ENCODE peak calls at places on chromosomes 5 and 9, in five cellular contexts. E is psoas muscle, Q is hepatocyte, V is astrocyte, L is Peyer's patch. Y is an unnamed sample. For H3K36me3 and H3K27me3, the result is how much of the 10 kb centered on the place peaks cover.

GRCh38 chr5:76292923-76293322 is 110.2 kb upstream of the IQGAP2 start:
- DNase-seq in E (no peak), V (no peak), Q (no peak), L (peak), Y (no peak)

GRCh38 chr9:29556746-29557145 is 1983.5 kb upstream of the C9orf72 start:
- DNase-seq in V (no peak), L (no peak), Q (no peak), E (no peak), Y (no peak)

GRCh38 chr9:107112707-107113243 is 170.3 kb upstream of the RAD23B start:
- DNase-seq in L (no peak), V (no peak), E (no peak), Q (no peak), Y (no peak)

GRCh38 chr9:111810908-111811307 is 16.2 kb upstream of the SHOC1 start:
- DNase-seq in E (no peak), Q (no peak), V (no peak), L (no peak), Y (no peak)

GRCh38 chr5:61048534-61048933 is 103.5 kb downstream of the NDUFAF2 start:
- DNase-seq in L (no peak), E (no peak), Q (no peak), V (peak), Y (no peak)

GRCh38 chr9:71795097-71795807 is 26.9 kb upstream of the CEMIP2 start:
- DNase-seq in Q (no peak), L (no peak), E (no peak), V (no peak), Y (no peak)

GRCh38 chr9:93823245-93824072 is 131.7 kb downstream of the BARX1 start:
- DNase-seq in V (no peak), Q (no peak), E (no peak), L (peak), Y (no peak)

GRCh38 chr5:35213608-35214007 is 16.7 kb downstream of the PRLR start:
- DNase-seq in L (no peak), E (no peak), Q (no peak), V (no peak), Y (no peak)

GRCh38 chr9:125568616-125569015 is 138.4 kb downstream of the MAPKAP1 start:
- DNase-seq in L (no peak), V (no peak), Q (no peak), E (no peak), Y (no peak)

GRCh38 chr5:173045481-173045880 is 10.7 kb upstream of the CREBRF start:
- DNase-seq in Q (peak), E (no peak), V (no peak), L (peak), Y (peak)

GRCh38 chr9:79868532-79869189 is 296.9 kb downstream of the TLE4 start:
- DNase-seq in E (no peak), V (no peak), Q (no peak), L (no peak), Y (no peak)

GRCh38 chr9:122190597-122191381 is 31.1 kb downstream of the MORN5 start:
- DNase-seq in V (no peak), Q (no peak), L (no peak), E (no peak), Y (no peak)

GRCh38 chr5:78761831-78762230 is 113.3 kb upstream of the LHFPL2 start:
- DNase-seq in L (no peak), Q (no peak), V (no peak), E (no peak), Y (no peak)

DNA sequence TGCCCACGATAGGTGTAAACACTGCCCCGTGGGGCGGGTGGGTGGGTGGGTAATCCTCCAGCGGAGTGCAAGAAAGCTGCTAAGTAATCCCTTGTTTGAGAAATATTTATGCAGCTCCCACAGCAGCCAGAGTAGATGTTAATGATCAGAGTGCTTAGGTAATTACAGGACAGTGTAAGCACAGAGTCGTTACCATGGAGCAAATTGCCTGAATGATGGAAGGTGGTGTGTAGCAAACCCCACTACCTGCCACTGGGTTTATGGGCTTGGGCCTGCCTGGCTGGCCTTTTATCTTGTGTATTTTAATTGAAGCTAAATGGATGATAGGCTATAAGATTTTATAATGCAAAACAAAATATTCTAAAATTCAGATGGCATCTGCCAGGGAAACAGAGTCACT is 110.0 kb downstream of the COL5A1 start:
- DNase-seq in V (no peak), E (no peak), L (no peak), Q (no peak), Y (no peak)
- H3K36me3 ChIP-seq in V (half or more), E (under half), L (under half), Q (under half), Y (under half)

GRCh38 chr5:150189728-150190502 is at the start of gene SLC6A7:
- DNase-seq in Q (no peak), E (no peak), L (no peak), V (no peak), Y (peak)
- H3K4me3 ChIP-seq in Q (no peak), E (peak), L (peak), V (peak), Y (peak)

GRCh38 chr9:134652291-134653225 is 11.0 kb downstream of the COL5A1 start:
- DNase-seq in V (no peak), Q (no peak), L (no peak), E (no peak), Y (peak)

GRCh38 chr9:134656334-134657034 is 14.9 kb downstream of the COL5A1 start:
- DNase-seq in L (no peak), V (no peak), Q (no peak), E (no peak), Y (no peak)

GRCh38 chr9:134653259-134654009 is 11.8 kb downstream of the COL5A1 start:
- DNase-seq in E (no peak), Q (no peak), V (no peak), L (no peak), Y (no peak)

GRCh38 chr9:134655591-134656333 is 14.2 kb downstream of the COL5A1 start:
- DNase-seq in Q (no peak), L (no peak), E (no peak), V (no peak), Y (peak)

DNA sequence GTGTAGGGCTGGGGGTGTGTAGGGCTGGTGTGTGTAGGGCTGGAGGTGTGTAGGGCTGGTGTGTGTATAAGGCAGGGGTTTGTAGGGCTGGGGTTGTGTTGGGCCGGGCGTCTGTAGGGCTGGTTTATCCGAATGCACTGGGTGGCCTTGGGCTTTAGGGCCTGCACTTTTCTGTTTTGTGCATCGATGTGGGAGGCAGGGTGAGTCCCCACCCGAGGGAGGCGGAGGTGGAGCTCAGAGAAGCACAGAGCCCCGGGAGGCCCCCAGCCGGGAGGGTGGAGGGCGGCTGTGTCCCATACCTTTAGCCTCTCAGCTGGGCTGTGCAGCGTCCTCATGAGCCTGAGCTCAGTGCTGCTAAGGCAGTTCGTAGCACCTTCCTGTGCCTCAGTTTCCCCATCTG is 13.5 kb downstream of the COL5A1 start:
- DNase-seq in Q (no peak), L (no peak), E (no peak), V (no peak), Y (peak)
- H3K27me3 ChIP-seq in Q (under half), L (under half), E (under half), V (under half), Y (under half)

GRCh38 chr5:620152-620551 is 8.0 kb downstream of the CEP72 start:
- DNase-seq in E (no peak), Q (no peak), L (peak), V (no peak), Y (no peak)

GRCh38 chr5:621341-621761 is 9.2 kb downstream of the CEP72 start:
- DNase-seq in E (no peak), L (peak), V (no peak), Q (no peak), Y (no peak)

GRCh38 chr5:622359-622758 is 10.2 kb downstream of the CEP72 start:
- DNase-seq in Q (no peak), V (no peak), L (no peak), E (peak), Y (no peak)

GRCh38 chr5:619444-619843 is 7.3 kb downstream of the CEP72 start:
- DNase-seq in E (no peak), V (no peak), L (peak), Q (no peak), Y (no peak)

DNA sequence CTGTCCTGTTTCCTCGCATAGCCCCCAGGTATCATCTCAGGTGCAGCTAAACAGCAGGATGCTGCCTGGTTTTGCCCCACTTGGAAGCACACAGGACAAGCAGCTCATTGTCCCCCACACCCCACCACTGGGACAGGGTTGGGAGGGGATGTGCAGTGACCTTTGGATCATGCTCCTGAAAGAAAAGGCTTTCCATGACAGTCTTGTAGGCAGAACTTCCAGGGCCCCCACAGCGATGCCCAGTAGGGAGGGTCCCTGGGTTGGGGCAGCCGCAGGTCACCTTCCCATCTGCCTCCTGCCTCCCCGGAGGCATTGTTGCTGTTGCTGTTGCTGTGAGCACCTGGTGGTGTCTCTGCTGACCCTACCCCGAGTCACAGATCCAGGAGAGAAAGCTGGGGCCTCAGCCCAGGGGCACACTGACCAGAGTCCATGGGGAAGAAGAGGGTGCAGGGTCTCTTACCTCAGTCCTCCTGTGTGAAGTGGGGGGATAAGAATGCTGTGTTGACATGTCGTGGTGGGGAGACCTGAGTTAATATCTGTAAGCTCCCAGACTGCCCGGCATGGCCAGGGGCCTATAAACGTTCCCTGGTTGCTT is 8.5 kb downstream of the CEP72 start:
- DNase-seq in E (peak), V (no peak), L (peak), Q (no peak), Y (no peak)
- H3K36me3 ChIP-seq in E (under half), V (under half), L (under half), Q (under half), Y (under half)

DNA sequence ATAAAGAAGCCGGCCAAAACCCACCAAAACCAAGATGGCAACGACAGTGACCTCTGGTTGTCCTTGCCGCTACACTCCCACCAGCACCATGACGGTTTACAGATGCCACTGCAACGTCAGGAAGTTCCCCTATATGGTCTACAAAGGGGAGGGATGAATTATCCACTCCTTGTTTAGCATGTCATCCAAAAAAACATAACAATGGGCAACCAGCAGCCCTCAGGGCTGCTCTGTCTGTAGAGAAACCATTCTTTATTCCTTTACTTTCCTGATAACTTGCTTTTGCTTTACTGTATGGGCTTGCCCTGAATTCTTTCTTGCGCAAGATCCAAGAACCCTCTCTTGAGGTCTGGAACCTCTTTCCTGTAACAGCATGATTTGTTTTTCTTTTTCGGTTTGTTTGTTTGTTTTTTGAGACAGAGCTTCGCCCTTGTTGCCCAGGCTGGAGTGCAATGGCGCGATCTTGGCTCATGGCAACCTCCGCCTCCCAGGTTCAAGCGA is 2.0 kb upstream of the UAP1L1 start:
- DNase-seq in E (no peak), L (no peak), V (no peak), Q (no peak), Y (no peak)
- H3K4me3 ChIP-seq in E (no peak), L (no peak), V (no peak), Q (no peak), Y (no peak)

DNA sequence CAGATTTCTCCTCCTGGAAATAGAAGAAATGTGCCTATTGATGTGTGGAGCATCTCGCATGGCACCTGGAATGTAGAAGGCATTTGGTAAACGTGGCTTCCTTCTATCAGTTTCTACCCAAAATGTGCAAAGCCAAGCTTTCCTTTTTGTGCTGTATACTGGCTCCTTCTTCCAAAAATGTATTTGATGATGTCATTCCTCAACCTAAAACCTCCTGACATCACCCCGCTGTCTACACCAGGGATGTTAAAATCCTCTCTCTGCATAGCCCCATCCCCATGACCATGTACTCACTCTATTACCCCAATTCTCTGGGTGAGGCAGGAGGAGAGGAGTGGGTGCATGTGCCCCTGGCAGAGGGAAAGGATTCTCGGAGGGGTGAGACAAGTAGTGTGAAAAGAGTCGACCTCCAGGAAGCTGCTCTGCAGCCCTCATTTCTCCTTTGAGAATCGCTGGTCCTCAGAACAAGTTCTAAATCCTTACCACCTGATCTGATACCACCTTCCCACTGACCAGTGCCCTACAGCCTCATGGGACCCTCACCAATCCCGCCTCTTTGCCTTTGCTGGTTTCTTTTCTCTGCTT is 11.7 kb upstream of the MED10 start:
- DNase-seq in Q (no peak), V (no peak), L (no peak), E (no peak), Y (no peak)
- H3K27me3 ChIP-seq in Q (under half), V (under half), L (under half), E (under half), Y (under half)

Y was measured in H7.